ENCODE peak calls at places on chromosomes 2 and 18, in six cellular contexts. A is CD8-positive, alpha-beta T cell; C is adrenal gland; L is neuronal stem cell; X is HAP-1; W is pancreas. Z is an unnamed sample.

GRCh38 chr2:47008381-47009280 is 93.0 kb upstream of the MCFD2 start:
- DNase-seq in A (no peak), C (peak; percentile 95), L (peak; percentile 68), X (peak; percentile 64), W (peak; percentile 27), Z (no peak)

GRCh38 chr2:162221064-162221463 is 22.2 kb downstream of the FAP start:
- DNase-seq in A (peak; percentile 30), C (peak; percentile 84), L (peak; percentile 48), X (peak; percentile 63), W (peak; percentile 30), Z (no peak)

GRCh38 chr2:67451086-67451832 is 54.1 kb downstream of the ETAA1 start:
- DNase-seq in A (no peak), C (no peak), L (no peak), X (no peak), W (no peak), Z (no peak)

GRCh38 chr2:39855856-39856255 is 76.8 kb upstream of the THUMPD2 start:
- DNase-seq in A (no peak), C (no peak), L (no peak), X (no peak), W (no peak), Z (no peak)

GRCh38 chr2:200443376-200443775 is 66.5 kb downstream of the KCTD18 start:
- DNase-seq in A (no peak), C (no peak), L (no peak), X (no peak), W (no peak), Z (no peak)

GRCh38 chr2:219731173-219731572 is 103.7 kb downstream of the SLC4A3 start:
- DNase-seq in A (no peak), C (no peak), L (no peak), X (no peak), W (no peak), Z (no peak)

GRCh38 chr18:23209031-23209430 is 73.7 kb downstream of the CABLES1 start:
- DNase-seq in A (no peak), C (no peak), L (no peak), X (no peak), W (no peak), Z (no peak)

GRCh38 chr2:122210898-122211605 is 455.6 kb downstream of the TSN start:
- DNase-seq in A (no peak), C (no peak), L (no peak), X (no peak), W (no peak), Z (no peak)

GRCh38 chr2:64919261-64919660 is 69.9 kb upstream of the SLC1A4 start:
- DNase-seq in A (no peak), C (no peak), L (no peak), X (no peak), W (no peak), Z (no peak)

GRCh38 chr18:56995579-56996194 is 151.2 kb upstream of the BOD1L2 start:
- DNase-seq in A (no peak), C (no peak), L (no peak), X (no peak), W (no peak), Z (no peak)

GRCh38 chr18:57587262-57587661 is 760 bp upstream of the FECH start:
- DNase-seq in A (no peak), C (no peak), L (no peak), X (no peak), W (no peak), Z (no peak)

GRCh38 chr2:84800194-84800805 is 80.6 kb downstream of the TRABD2A start:
- DNase-seq in A (no peak), C (no peak), L (no peak), X (peak; percentile 53), W (no peak), Z (no peak)

GRCh38 chr2:8676191-8676914 is 5.5 kb upstream of the ID2 start:
- DNase-seq in A (no peak), C (peak; percentile 84), L (peak; percentile 9), X (no peak), W (peak; percentile 75), Z (no peak)

GRCh38 chr18:31042391-31043181 is at the start of gene DSC3:
- DNase-seq in A (no peak), C (no peak), L (peak; percentile 61), X (no peak), W (no peak), Z (no peak)

GRCh38 chr2:234843411-234843810 is 108.4 kb upstream of the SH3BP4 start:
- DNase-seq in A (no peak), C (no peak), L (no peak), X (no peak), W (no peak), Z (no peak)

GRCh38 chr2:29803541-29803940 is 117.8 kb downstream of the ALK start:
- DNase-seq in A (no peak), C (no peak), L (no peak), X (no peak), W (no peak), Z (no peak)

GRCh38 chr2:165635532-165635931 is 158.5 kb downstream of the GALNT3 start:
- DNase-seq in A (no peak), C (no peak), L (no peak), X (no peak), W (no peak), Z (no peak)

GRCh38 chr18:26052497-26052896 is 37.9 kb downstream of the SS18 start:
- DNase-seq in A (no peak), C (no peak), L (no peak), X (no peak), W (no peak), Z (no peak)

GRCh38 chr2:152322222-152322621 is 12.8 kb upstream of the FMNL2 start:
- DNase-seq in A (no peak), C (no peak), L (no peak), X (no peak), W (no peak), Z (no peak)

GRCh38 chr2:240558229-240558885 is 569 bp upstream of the ANKMY1 start:
- DNase-seq in A (no peak), C (peak; percentile 55), L (no peak), X (no peak), W (no peak), Z (no peak)

GRCh38 chr2:240557808-240558207 is at the start of gene ANKMY1:
- DNase-seq in A (peak; percentile 75), C (peak; percentile 80), L (peak; percentile 78), X (no peak), W (peak; percentile 60), Z (no peak)

GRCh38 chr2:240560480-240561324 is 545 bp downstream of the DUSP28 start:
- DNase-seq in A (peak; percentile 99), C (peak; percentile 100), L (peak; percentile 97), X (peak; percentile 94), W (peak; percentile 99), Z (peak; percentile 79)

GRCh38 chr2:240560084-240560479 is at the start of gene DUSP28:
- DNase-seq in A (peak; percentile 88), C (peak; percentile 97), L (peak; percentile 69), X (peak; percentile 67), W (peak; percentile 91), Z (no peak)

DNA sequence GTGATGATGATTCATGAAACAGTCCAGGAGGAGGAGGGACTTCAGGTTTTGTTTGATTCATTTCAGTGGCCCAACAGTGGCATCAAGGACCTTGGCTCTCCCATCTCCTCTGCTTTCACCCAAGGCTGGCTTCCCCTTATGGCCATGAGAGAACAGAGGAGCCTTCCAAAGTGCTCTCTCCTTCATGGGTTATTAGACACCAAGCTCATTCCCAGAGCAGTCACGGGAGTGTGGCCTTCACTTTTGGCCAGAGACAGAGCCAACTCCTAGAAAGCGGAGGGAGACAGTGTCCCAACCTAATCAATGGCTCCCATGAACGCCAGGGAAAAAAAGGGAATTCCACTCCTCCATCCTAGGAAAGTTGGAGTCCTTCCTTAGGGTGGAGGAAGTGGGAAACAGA is 886 bp upstream of the DUSP28 start:
- DNase-seq in A (no peak), C (no peak), L (no peak), X (no peak), W (no peak), Z (no peak)
- H3K36me3 ChIP-seq in A (peaks cover 2% of the 10 kb centered on the region), C (no peaks in the 10 kb centered on the region), L (peaks cover 37% of the 10 kb centered on the region), X (peaks cover 11% of the 10 kb centered on the region), W (no peaks in the 10 kb centered on the region), Z (peaks cover 4% of the 10 kb centered on the region)

DNA sequence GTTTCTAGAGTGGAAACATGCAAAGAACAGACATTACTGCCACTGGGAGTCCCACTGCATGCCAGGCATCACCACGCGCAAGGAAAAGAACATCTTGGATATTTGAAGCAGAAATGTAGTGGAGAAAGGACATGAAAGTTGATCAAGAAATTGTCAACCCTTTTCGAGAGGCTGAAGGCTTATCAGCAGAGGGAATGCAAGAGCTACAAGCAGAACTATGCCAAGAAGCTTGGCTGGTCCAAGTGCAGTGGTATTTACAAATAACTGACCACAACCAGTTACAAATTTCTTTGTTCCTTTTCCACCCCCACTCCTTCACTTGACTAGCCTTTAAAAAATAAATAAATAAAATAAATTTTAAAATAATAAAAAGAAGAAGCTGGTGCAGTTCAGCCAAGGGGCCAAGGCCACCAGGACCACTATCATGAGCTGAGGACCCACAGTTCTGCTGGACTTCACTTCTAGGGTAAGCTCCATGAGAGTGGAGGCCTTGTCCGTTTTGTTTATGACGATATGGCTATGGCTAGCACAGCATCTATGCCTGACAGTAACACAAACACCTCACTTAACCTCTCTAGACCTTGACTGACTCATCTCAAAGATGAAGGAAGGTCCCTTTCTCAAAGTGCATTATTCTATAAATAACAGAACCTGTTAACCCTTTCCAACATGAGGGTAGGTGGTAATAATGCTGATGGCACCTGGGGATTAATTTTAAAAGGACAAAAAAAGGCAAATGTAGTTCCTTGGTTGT is 20.9 kb downstream of the MARCHF4 start:
- DNase-seq in A (no peak), C (no peak), L (no peak), X (no peak), W (no peak), Z (no peak)
- H3K4me3 ChIP-seq in A (peak overlapping the region; percentile 3), C (no peak overlapping the region), L (no peak overlapping the region), X (no peak overlapping the region), W (no peak overlapping the region), Z (no peak overlapping the region)

DNA sequence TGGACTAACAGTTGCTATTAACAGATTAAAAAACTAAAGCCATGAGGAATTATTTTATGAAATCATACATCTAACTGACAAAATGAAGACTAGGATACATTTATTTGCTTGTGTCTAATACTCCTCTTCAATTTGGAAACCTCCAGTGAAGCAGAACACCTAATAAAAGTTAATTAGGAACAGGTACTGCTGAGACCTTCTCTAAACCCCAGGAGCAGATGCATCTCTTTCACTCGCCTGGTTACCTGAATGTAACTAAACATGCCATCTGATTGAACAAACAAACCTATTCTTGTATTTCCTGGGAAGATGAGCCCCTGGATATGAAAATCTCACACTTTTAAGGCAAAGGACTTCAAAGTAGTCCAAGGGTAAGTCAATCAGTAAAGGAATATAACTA is 898.2 kb downstream of the NRXN1 start:
- DNase-seq in A (no peak), C (no peak), L (no peak), X (no peak), W (no peak), Z (no peak)
- H3K36me3 ChIP-seq in A (no peaks in the 10 kb centered on the region), C (no peaks in the 10 kb centered on the region), L (no peaks in the 10 kb centered on the region), X (no peaks in the 10 kb centered on the region), W (no peaks in the 10 kb centered on the region), Z (no peaks in the 10 kb centered on the region)

GRCh38 chr2:129707800-129708199 is 271.7 kb upstream of the RAB6C start:
- DNase-seq in A (no peak), C (no peak), L (no peak), X (no peak), W (no peak), Z (no peak)
- H3K4me3 ChIP-seq in A (no peak overlapping the region), C (no peak overlapping the region), L (no peak overlapping the region), X (no peak overlapping the region), W (no peak overlapping the region), Z (no peak overlapping the region)